ENCODE peak calls at places on chromosomes 12 and 14, in eight cellular contexts. One of them, this sample, is unnamed.

GRCh38 chr12:50638482-50638880 is 125.4 kb upstream of the ATF1 start:
- DNase-seq in HFFc6: no peak
- DNase-seq in AG10803: no peak
- DNase-seq in choroid plexus epithelial cell: no peak
- DNase-seq in SK-N-SH: no peak
- DNase-seq in omental fat pad: no peak
- DNase-seq in B cell: no peak
- DNase-seq in GM06990: no peak
- DNase-seq in this sample: no peak

GRCh38 chr14:73022051-73022450 is 4.9 kb downstream of the ZFYVE1 start:
- DNase-seq in HFFc6: no peak
- DNase-seq in AG10803: no peak
- DNase-seq in choroid plexus epithelial cell: no peak
- DNase-seq in SK-N-SH: no peak
- DNase-seq in omental fat pad: no peak
- DNase-seq in B cell: no peak
- DNase-seq in GM06990: no peak
- DNase-seq in this sample: no peak

GRCh38 chr12:84397279-84397678 is 515.3 kb downstream of the SLC6A15 start:
- DNase-seq in HFFc6: no peak
- DNase-seq in AG10803: peak; percentile 10
- DNase-seq in choroid plexus epithelial cell: peak; percentile 21
- DNase-seq in SK-N-SH: peak; percentile 6
- DNase-seq in omental fat pad: no peak
- DNase-seq in B cell: no peak
- DNase-seq in GM06990: no peak
- DNase-seq in this sample: no peak

GRCh38 chr12:56257491-56258067 is 605 bp downstream of the ANKRD52 start:
- DNase-seq in HFFc6: no peak
- DNase-seq in AG10803: no peak
- DNase-seq in choroid plexus epithelial cell: peak; percentile 36
- DNase-seq in SK-N-SH: peak; percentile 81
- DNase-seq in omental fat pad: no peak
- DNase-seq in B cell: no peak
- DNase-seq in GM06990: no peak
- DNase-seq in this sample: peak; percentile 47

GRCh38 chr14:35331605-35332516 is 39.7 kb downstream of the PSMA6 start:
- DNase-seq in HFFc6: no peak
- DNase-seq in AG10803: peak; percentile 7
- DNase-seq in choroid plexus epithelial cell: peak; percentile 72
- DNase-seq in SK-N-SH: peak; percentile 55
- DNase-seq in omental fat pad: no peak
- DNase-seq in B cell: no peak
- DNase-seq in GM06990: no peak
- DNase-seq in this sample: peak; percentile 46

GRCh38 chr14:21056520-21057163 is 980 bp upstream of the RNASE8 start:
- DNase-seq in HFFc6: peak; percentile 13
- DNase-seq in AG10803: peak; percentile 84
- DNase-seq in choroid plexus epithelial cell: no peak
- DNase-seq in SK-N-SH: no peak
- DNase-seq in omental fat pad: no peak
- DNase-seq in B cell: no peak
- DNase-seq in GM06990: no peak
- DNase-seq in this sample: no peak

GRCh38 chr14:67477926-67478915 is 10.3 kb downstream of the TMEM229B start:
- DNase-seq in HFFc6: no peak
- DNase-seq in AG10803: no peak
- DNase-seq in choroid plexus epithelial cell: no peak
- DNase-seq in SK-N-SH: no peak
- DNase-seq in omental fat pad: no peak
- DNase-seq in B cell: no peak
- DNase-seq in GM06990: no peak
- DNase-seq in this sample: no peak

GRCh38 chr12:84508943-84509342 is 403.7 kb downstream of the SLC6A15 start:
- DNase-seq in HFFc6: no peak
- DNase-seq in AG10803: peak; percentile 73
- DNase-seq in choroid plexus epithelial cell: peak; percentile 16
- DNase-seq in SK-N-SH: no peak
- DNase-seq in omental fat pad: no peak
- DNase-seq in B cell: no peak
- DNase-seq in GM06990: no peak
- DNase-seq in this sample: no peak

GRCh38 chr12:64672925-64673409 is 62.7 kb downstream of the RASSF3 start:
- DNase-seq in HFFc6: no peak
- DNase-seq in AG10803: peak; percentile 43
- DNase-seq in choroid plexus epithelial cell: peak; percentile 61
- DNase-seq in SK-N-SH: peak; percentile 69
- DNase-seq in omental fat pad: no peak
- DNase-seq in B cell: no peak
- DNase-seq in GM06990: no peak
- DNase-seq in this sample: no peak

GRCh38 chr14:104135121-104135903 is 3.1 kb upstream of the KIF26A start:
- DNase-seq in HFFc6: no peak
- DNase-seq in AG10803: no peak
- DNase-seq in choroid plexus epithelial cell: peak; percentile 43
- DNase-seq in SK-N-SH: peak; percentile 81
- DNase-seq in omental fat pad: no peak
- DNase-seq in B cell: no peak
- DNase-seq in GM06990: no peak
- DNase-seq in this sample: no peak

GRCh38 chr12:84862190-84862589 is 50.4 kb downstream of the SLC6A15 start:
- DNase-seq in HFFc6: no peak
- DNase-seq in AG10803: peak; percentile 25
- DNase-seq in choroid plexus epithelial cell: no peak
- DNase-seq in SK-N-SH: no peak
- DNase-seq in omental fat pad: no peak
- DNase-seq in B cell: no peak
- DNase-seq in GM06990: no peak
- DNase-seq in this sample: no peak

GRCh38 chr14:33229269-33229924 is 290.7 kb downstream of the NPAS3 start:
- DNase-seq in HFFc6: no peak
- DNase-seq in AG10803: peak; percentile 5
- DNase-seq in choroid plexus epithelial cell: peak; percentile 17
- DNase-seq in SK-N-SH: peak; percentile 12
- DNase-seq in omental fat pad: no peak
- DNase-seq in B cell: no peak
- DNase-seq in GM06990: no peak
- DNase-seq in this sample: no peak

GRCh38 chr14:89702151-89702936 is 252.2 kb downstream of the EFCAB11 start:
- DNase-seq in HFFc6: peak; percentile 40
- DNase-seq in AG10803: peak; percentile 80
- DNase-seq in choroid plexus epithelial cell: peak; percentile 65
- DNase-seq in SK-N-SH: no peak
- DNase-seq in omental fat pad: no peak
- DNase-seq in B cell: no peak
- DNase-seq in GM06990: no peak
- DNase-seq in this sample: no peak

GRCh38 chr14:96016761-96017160 is 22.4 kb upstream of the C14orf132 start:
- DNase-seq in HFFc6: peak; percentile 30
- DNase-seq in AG10803: no peak
- DNase-seq in choroid plexus epithelial cell: no peak
- DNase-seq in SK-N-SH: no peak
- DNase-seq in omental fat pad: no peak
- DNase-seq in B cell: no peak
- DNase-seq in GM06990: no peak
- DNase-seq in this sample: no peak

GRCh38 chr12:86496595-86496994 is 240.4 kb upstream of the MGAT4C start:
- DNase-seq in HFFc6: no peak
- DNase-seq in AG10803: no peak
- DNase-seq in choroid plexus epithelial cell: no peak
- DNase-seq in SK-N-SH: no peak
- DNase-seq in omental fat pad: no peak
- DNase-seq in B cell: no peak
- DNase-seq in GM06990: no peak
- DNase-seq in this sample: no peak

GRCh38 chr14:64464695-64465094 is 604 bp upstream of the AKAP5 start:
- DNase-seq in HFFc6: no peak
- DNase-seq in AG10803: no peak
- DNase-seq in choroid plexus epithelial cell: no peak
- DNase-seq in SK-N-SH: no peak
- DNase-seq in omental fat pad: no peak
- DNase-seq in B cell: no peak
- DNase-seq in GM06990: no peak
- DNase-seq in this sample: no peak

GRCh38 chr12:113194971-113195391 is 9.5 kb downstream of the RITA1 start:
- DNase-seq in HFFc6: peak; percentile 43
- DNase-seq in AG10803: peak; percentile 75
- DNase-seq in choroid plexus epithelial cell: peak; percentile 77
- DNase-seq in SK-N-SH: peak; percentile 46
- DNase-seq in omental fat pad: no peak
- DNase-seq in B cell: no peak
- DNase-seq in GM06990: no peak
- DNase-seq in this sample: no peak

GRCh38 chr12:109264943-109265650 is 44.0 kb downstream of the FOXN4 start:
- DNase-seq in HFFc6: no peak
- DNase-seq in AG10803: no peak
- DNase-seq in choroid plexus epithelial cell: no peak
- DNase-seq in SK-N-SH: no peak
- DNase-seq in omental fat pad: no peak
- DNase-seq in B cell: no peak
- DNase-seq in GM06990: no peak
- DNase-seq in this sample: no peak

GRCh38 chr12:51752490-51752889 is 96.0 kb downstream of the FIGNL2 start:
- DNase-seq in HFFc6: peak; percentile 91
- DNase-seq in AG10803: peak; percentile 96
- DNase-seq in choroid plexus epithelial cell: peak; percentile 68
- DNase-seq in SK-N-SH: no peak
- DNase-seq in omental fat pad: peak; percentile 62
- DNase-seq in B cell: no peak
- DNase-seq in GM06990: no peak
- DNase-seq in this sample: no peak

GRCh38 chr12:46825526-46826414 is at the start of gene SLC38A4:
- DNase-seq in HFFc6: peak; percentile 46
- DNase-seq in AG10803: peak; percentile 64
- DNase-seq in choroid plexus epithelial cell: peak; percentile 45
- DNase-seq in SK-N-SH: peak; percentile 34
- DNase-seq in omental fat pad: no peak
- DNase-seq in B cell: no peak
- DNase-seq in GM06990: no peak
- DNase-seq in this sample: no peak

DNA sequence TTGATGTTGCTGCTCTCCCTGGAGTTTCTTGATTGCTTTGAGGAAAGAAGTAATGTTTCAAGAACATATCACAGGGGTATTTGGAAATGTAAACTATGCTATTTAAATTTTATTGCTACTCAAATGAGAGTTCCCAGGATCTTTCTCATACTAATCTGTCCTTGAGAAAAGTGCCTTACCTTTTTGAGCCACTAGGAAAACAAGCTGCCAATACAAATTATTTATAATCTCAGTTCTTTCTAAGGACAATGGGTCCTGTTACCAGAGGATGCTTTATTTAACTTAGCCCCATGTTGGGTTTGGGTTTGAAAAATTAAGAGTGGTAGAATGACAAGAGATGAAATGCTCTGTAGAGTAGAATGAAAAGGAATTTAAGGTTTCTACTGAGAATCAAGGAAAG is 258.2 kb upstream of the PRKD1 start:
- DNase-seq in HFFc6: no peak
- DNase-seq in AG10803: no peak
- DNase-seq in choroid plexus epithelial cell: no peak
- DNase-seq in SK-N-SH: no peak
- DNase-seq in omental fat pad: no peak
- DNase-seq in B cell: no peak
- DNase-seq in GM06990: no peak
- DNase-seq in this sample: no peak
- TF ChIP-seq CTCF in HFFc6: peak; percentile 57
- TF ChIP-seq CTCF in AG10803: peak; percentile 9
- TF ChIP-seq CTCF in choroid plexus epithelial cell: no peak
- TF ChIP-seq CTCF in SK-N-SH: peak; percentile 32
- TF ChIP-seq CTCF in omental fat pad: no peak
- TF ChIP-seq CTCF in B cell: no peak
- TF ChIP-seq CTCF in GM06990: no peak
- TF ChIP-seq CTCF in this sample: no peak

DNA sequence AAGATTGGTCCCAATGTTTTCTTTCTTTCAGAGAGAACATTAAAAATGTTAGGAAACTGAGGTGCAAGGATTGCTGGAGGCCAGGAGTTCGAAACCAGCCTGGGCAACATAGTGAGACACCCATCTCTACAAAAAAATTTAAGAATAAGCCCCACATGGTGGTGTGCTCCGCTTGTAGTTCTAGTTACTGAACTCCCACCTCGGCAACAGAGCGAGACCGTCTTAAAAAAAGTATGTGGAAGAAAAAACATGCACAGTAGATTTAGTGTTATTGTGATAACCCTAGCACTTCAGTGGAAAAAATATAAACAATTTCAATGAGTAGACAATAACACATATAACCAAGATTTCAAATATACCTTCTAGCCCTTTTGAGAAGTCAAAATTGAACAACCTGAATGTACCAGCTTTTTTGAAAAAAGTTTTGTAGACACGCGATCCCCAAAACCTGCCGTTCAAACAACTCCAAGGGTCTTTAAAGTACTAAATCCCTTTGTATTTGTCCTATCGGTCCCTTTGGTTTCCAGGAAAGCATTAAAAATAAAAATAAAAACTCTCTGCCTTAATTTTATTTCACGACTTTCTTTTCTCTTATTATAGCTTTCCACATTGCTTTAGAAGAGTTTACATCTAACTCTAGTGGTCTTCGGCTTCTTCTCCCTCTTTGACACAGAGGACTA is 1.0 kb upstream of the ANO6 start:
- DNase-seq in HFFc6: no peak
- DNase-seq in AG10803: peak; percentile 47
- DNase-seq in choroid plexus epithelial cell: peak; percentile 58
- DNase-seq in SK-N-SH: no peak
- DNase-seq in omental fat pad: no peak
- DNase-seq in B cell: no peak
- DNase-seq in GM06990: no peak
- DNase-seq in this sample: no peak
- TF ChIP-seq CTCF in HFFc6: no peak
- TF ChIP-seq CTCF in AG10803: peak; percentile 19
- TF ChIP-seq CTCF in choroid plexus epithelial cell: no peak
- TF ChIP-seq CTCF in SK-N-SH: no peak
- TF ChIP-seq CTCF in omental fat pad: no peak
- TF ChIP-seq CTCF in B cell: no peak
- TF ChIP-seq CTCF in GM06990: no peak
- TF ChIP-seq CTCF in this sample: no peak

DNA sequence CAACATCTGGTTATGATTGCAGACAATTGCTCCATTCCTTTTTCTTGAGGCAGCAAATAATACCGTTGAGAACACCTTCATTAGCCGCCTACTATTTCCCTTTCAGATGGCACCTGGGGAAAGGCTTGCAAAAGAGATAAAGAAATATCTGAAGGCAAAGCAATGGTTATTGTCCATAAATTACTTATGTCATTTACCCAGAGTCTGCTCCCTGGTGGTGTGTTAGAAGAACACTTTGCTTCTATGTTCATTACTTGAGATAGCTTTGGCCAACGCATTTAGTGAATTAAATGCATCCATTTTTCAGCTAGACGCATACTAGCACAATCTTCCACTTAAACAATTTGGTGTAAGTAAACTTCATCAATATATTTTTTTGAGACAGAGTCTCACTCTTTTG is 377.7 kb downstream of the KCNH5 start:
- DNase-seq in HFFc6: no peak
- DNase-seq in AG10803: no peak
- DNase-seq in choroid plexus epithelial cell: peak; percentile 12
- DNase-seq in SK-N-SH: no peak
- DNase-seq in omental fat pad: no peak
- DNase-seq in B cell: no peak
- DNase-seq in GM06990: no peak
- DNase-seq in this sample: no peak
- TF ChIP-seq CTCF in HFFc6: no peak
- TF ChIP-seq CTCF in AG10803: no peak
- TF ChIP-seq CTCF in choroid plexus epithelial cell: peak; percentile 10
- TF ChIP-seq CTCF in SK-N-SH: peak; percentile 25
- TF ChIP-seq CTCF in omental fat pad: no peak
- TF ChIP-seq CTCF in B cell: no peak
- TF ChIP-seq CTCF in GM06990: no peak
- TF ChIP-seq CTCF in this sample: no peak

GRCh38 chr12:128008341-128008740 is 258.6 kb upstream of the TMEM132C start:
- DNase-seq in HFFc6: peak; percentile 2
- DNase-seq in AG10803: peak; percentile 13
- DNase-seq in choroid plexus epithelial cell: peak; percentile 29
- DNase-seq in SK-N-SH: no peak
- DNase-seq in omental fat pad: no peak
- DNase-seq in B cell: no peak
- DNase-seq in GM06990: no peak
- DNase-seq in this sample: no peak
- TF ChIP-seq CTCF in HFFc6: no peak
- TF ChIP-seq CTCF in AG10803: no peak
- TF ChIP-seq CTCF in choroid plexus epithelial cell: no peak
- TF ChIP-seq CTCF in SK-N-SH: no peak
- TF ChIP-seq CTCF in omental fat pad: no peak
- TF ChIP-seq CTCF in B cell: no peak
- TF ChIP-seq CTCF in GM06990: no peak
- TF ChIP-seq CTCF in this sample: no peak

This sample was measured in GM20000.